ENCODE peak calls at places on chromosome 4, in ten cellular contexts. One of them, this sample, is unnamed.

GRCh38 chr4:33837043-33837442 is 2407.3 kb downstream of the ARAP2 start:
- DNase-seq in mucosa of descending colon: no peak
- DNase-seq in body of pancreas: no peak
- DNase-seq in left ventricle myocardium inferior: no peak
- DNase-seq in HepG2: no peak
- DNase-seq in fibroblast of lung: peak; percentile 79
- DNase-seq in epithelial cell of esophagus: peak; percentile 23
- DNase-seq in ovary: no peak
- DNase-seq in AG04450: peak; percentile 29
- DNase-seq in tibial artery: no peak
- DNase-seq in this sample: peak; percentile 66

GRCh38 chr4:150477869-150478268 is 104.1 kb upstream of the MAB21L2 start:
- DNase-seq in mucosa of descending colon: no peak
- DNase-seq in body of pancreas: no peak
- DNase-seq in left ventricle myocardium inferior: no peak
- DNase-seq in HepG2: no peak
- DNase-seq in fibroblast of lung: no peak
- DNase-seq in epithelial cell of esophagus: no peak
- DNase-seq in ovary: no peak
- DNase-seq in AG04450: no peak
- DNase-seq in tibial artery: no peak
- DNase-seq in this sample: no peak

GRCh38 chr4:3677671-3678070 is 88.5 kb upstream of the ADRA2C start:
- DNase-seq in mucosa of descending colon: no peak
- DNase-seq in body of pancreas: no peak
- DNase-seq in left ventricle myocardium inferior: no peak
- DNase-seq in HepG2: no peak
- DNase-seq in fibroblast of lung: no peak
- DNase-seq in epithelial cell of esophagus: no peak
- DNase-seq in ovary: peak; percentile 0
- DNase-seq in AG04450: no peak
- DNase-seq in tibial artery: no peak
- DNase-seq in this sample: no peak

GRCh38 chr4:16418814-16419213 is 192.5 kb upstream of the TAPT1 start:
- DNase-seq in mucosa of descending colon: no peak
- DNase-seq in body of pancreas: peak; percentile 60
- DNase-seq in left ventricle myocardium inferior: no peak
- DNase-seq in HepG2: no peak
- DNase-seq in fibroblast of lung: peak; percentile 11
- DNase-seq in epithelial cell of esophagus: peak; percentile 80
- DNase-seq in ovary: no peak
- DNase-seq in AG04450: no peak
- DNase-seq in tibial artery: no peak
- DNase-seq in this sample: peak; percentile 87

GRCh38 chr4:122458625-122459024 is 2.1 kb upstream of the IL2 start:
- DNase-seq in mucosa of descending colon: no peak
- DNase-seq in body of pancreas: no peak
- DNase-seq in left ventricle myocardium inferior: no peak
- DNase-seq in HepG2: no peak
- DNase-seq in fibroblast of lung: peak; percentile 22
- DNase-seq in epithelial cell of esophagus: peak; percentile 73
- DNase-seq in ovary: no peak
- DNase-seq in AG04450: no peak
- DNase-seq in tibial artery: no peak
- DNase-seq in this sample: peak; percentile 6

GRCh38 chr4:12488672-12489071 is 995.5 kb downstream of the RAB28 start:
- DNase-seq in mucosa of descending colon: no peak
- DNase-seq in body of pancreas: no peak
- DNase-seq in left ventricle myocardium inferior: peak; percentile 68
- DNase-seq in HepG2: no peak
- DNase-seq in fibroblast of lung: no peak
- DNase-seq in epithelial cell of esophagus: no peak
- DNase-seq in ovary: no peak
- DNase-seq in AG04450: no peak
- DNase-seq in tibial artery: no peak
- DNase-seq in this sample: peak; percentile 0

GRCh38 chr4:76658231-76659102 is 223.4 kb downstream of the SHROOM3 start:
- DNase-seq in mucosa of descending colon: no peak
- DNase-seq in body of pancreas: no peak
- DNase-seq in left ventricle myocardium inferior: no peak
- DNase-seq in HepG2: no peak
- DNase-seq in fibroblast of lung: peak; percentile 64
- DNase-seq in epithelial cell of esophagus: peak; percentile 71
- DNase-seq in ovary: no peak
- DNase-seq in AG04450: peak; percentile 44
- DNase-seq in tibial artery: no peak
- DNase-seq in this sample: peak; percentile 87

GRCh38 chr4:177681902-177682301 is 239.7 kb upstream of the AGA start:
- DNase-seq in mucosa of descending colon: no peak
- DNase-seq in body of pancreas: no peak
- DNase-seq in left ventricle myocardium inferior: no peak
- DNase-seq in HepG2: no peak
- DNase-seq in fibroblast of lung: no peak
- DNase-seq in epithelial cell of esophagus: peak; percentile 38
- DNase-seq in ovary: no peak
- DNase-seq in AG04450: no peak
- DNase-seq in tibial artery: no peak
- DNase-seq in this sample: no peak

GRCh38 chr4:19030048-19030447 is 1008.5 kb upstream of the LCORL start:
- DNase-seq in mucosa of descending colon: no peak
- DNase-seq in body of pancreas: no peak
- DNase-seq in left ventricle myocardium inferior: no peak
- DNase-seq in HepG2: no peak
- DNase-seq in fibroblast of lung: no peak
- DNase-seq in epithelial cell of esophagus: no peak
- DNase-seq in ovary: no peak
- DNase-seq in AG04450: no peak
- DNase-seq in tibial artery: no peak
- DNase-seq in this sample: no peak

GRCh38 chr4:121041307-121042090 is 30.8 kb downstream of the NDNF start:
- DNase-seq in mucosa of descending colon: no peak
- DNase-seq in body of pancreas: no peak
- DNase-seq in left ventricle myocardium inferior: no peak
- DNase-seq in HepG2: no peak
- DNase-seq in fibroblast of lung: no peak
- DNase-seq in epithelial cell of esophagus: peak; percentile 21
- DNase-seq in ovary: no peak
- DNase-seq in AG04450: no peak
- DNase-seq in tibial artery: no peak
- DNase-seq in this sample: no peak

GRCh38 chr4:81030617-81031388 is at the start of gene BMP3:
- DNase-seq in mucosa of descending colon: peak; percentile 74
- DNase-seq in body of pancreas: no peak
- DNase-seq in left ventricle myocardium inferior: no peak
- DNase-seq in HepG2: no peak
- DNase-seq in fibroblast of lung: peak; percentile 48
- DNase-seq in epithelial cell of esophagus: peak; percentile 8
- DNase-seq in ovary: peak; percentile 56
- DNase-seq in AG04450: no peak
- DNase-seq in tibial artery: no peak
- DNase-seq in this sample: no peak

GRCh38 chr4:85703098-85703497 is 228.1 kb downstream of the ARHGAP24 start:
- DNase-seq in mucosa of descending colon: no peak
- DNase-seq in body of pancreas: no peak
- DNase-seq in left ventricle myocardium inferior: no peak
- DNase-seq in HepG2: no peak
- DNase-seq in fibroblast of lung: no peak
- DNase-seq in epithelial cell of esophagus: no peak
- DNase-seq in ovary: no peak
- DNase-seq in AG04450: no peak
- DNase-seq in tibial artery: no peak
- DNase-seq in this sample: peak; percentile 17

GRCh38 chr4:183618681-183619080 is 40.3 kb downstream of the RWDD4 start:
- DNase-seq in mucosa of descending colon: no peak
- DNase-seq in body of pancreas: peak; percentile 32
- DNase-seq in left ventricle myocardium inferior: no peak
- DNase-seq in HepG2: peak; percentile 88
- DNase-seq in fibroblast of lung: peak; percentile 21
- DNase-seq in epithelial cell of esophagus: no peak
- DNase-seq in ovary: no peak
- DNase-seq in AG04450: no peak
- DNase-seq in tibial artery: no peak
- DNase-seq in this sample: peak; percentile 52

GRCh38 chr4:80054375-80054774 is 18.7 kb downstream of the ANTXR2 start:
- DNase-seq in mucosa of descending colon: no peak
- DNase-seq in body of pancreas: no peak
- DNase-seq in left ventricle myocardium inferior: no peak
- DNase-seq in HepG2: no peak
- DNase-seq in fibroblast of lung: no peak
- DNase-seq in epithelial cell of esophagus: no peak
- DNase-seq in ovary: no peak
- DNase-seq in AG04450: no peak
- DNase-seq in tibial artery: no peak
- DNase-seq in this sample: no peak

GRCh38 chr4:81040175-81040659 is 9.7 kb downstream of the BMP3 start:
- DNase-seq in mucosa of descending colon: no peak
- DNase-seq in body of pancreas: no peak
- DNase-seq in left ventricle myocardium inferior: no peak
- DNase-seq in HepG2: no peak
- DNase-seq in fibroblast of lung: peak; percentile 56
- DNase-seq in epithelial cell of esophagus: peak; percentile 51
- DNase-seq in ovary: no peak
- DNase-seq in AG04450: no peak
- DNase-seq in tibial artery: no peak
- DNase-seq in this sample: peak; percentile 39

GRCh38 chr4:57191523-57192034 is 81.4 kb upstream of the IGFBP7 start:
- DNase-seq in mucosa of descending colon: peak; percentile 23
- DNase-seq in body of pancreas: peak; percentile 17
- DNase-seq in left ventricle myocardium inferior: no peak
- DNase-seq in HepG2: no peak
- DNase-seq in fibroblast of lung: peak; percentile 3
- DNase-seq in epithelial cell of esophagus: peak; percentile 11
- DNase-seq in ovary: no peak
- DNase-seq in AG04450: no peak
- DNase-seq in tibial artery: no peak
- DNase-seq in this sample: no peak
- H3K4me3 ChIP-seq in mucosa of descending colon: no peak overlapping the region
- H3K4me3 ChIP-seq in body of pancreas: no peak overlapping the region
- H3K4me3 ChIP-seq in left ventricle myocardium inferior: no peak overlapping the region
- H3K4me3 ChIP-seq in HepG2: no peak overlapping the region
- H3K4me3 ChIP-seq in fibroblast of lung: no peak overlapping the region
- H3K4me3 ChIP-seq in epithelial cell of esophagus: no peak overlapping the region
- H3K4me3 ChIP-seq in ovary: no peak overlapping the region
- H3K4me3 ChIP-seq in AG04450: no peak overlapping the region
- H3K4me3 ChIP-seq in tibial artery: no peak overlapping the region
- H3K4me3 ChIP-seq in this sample: no peak overlapping the region

GRCh38 chr4:164536829-164537228 is 217.1 kb upstream of the SMIM31 start:
- DNase-seq in mucosa of descending colon: no peak
- DNase-seq in body of pancreas: no peak
- DNase-seq in left ventricle myocardium inferior: no peak
- DNase-seq in HepG2: peak; percentile 2
- DNase-seq in fibroblast of lung: peak; percentile 39
- DNase-seq in epithelial cell of esophagus: peak; percentile 99
- DNase-seq in ovary: no peak
- DNase-seq in AG04450: no peak
- DNase-seq in tibial artery: peak; percentile 59
- DNase-seq in this sample: peak; percentile 85
- TF ChIP-seq CTCF in mucosa of descending colon: no peak
- TF ChIP-seq CTCF in body of pancreas: no peak
- TF ChIP-seq CTCF in left ventricle myocardium inferior: no peak
- TF ChIP-seq CTCF in HepG2: no peak
- TF ChIP-seq CTCF in fibroblast of lung: no peak
- TF ChIP-seq CTCF in epithelial cell of esophagus: peak; percentile 18
- TF ChIP-seq CTCF in ovary: no peak
- TF ChIP-seq CTCF in AG04450: no peak
- TF ChIP-seq CTCF in tibial artery: peak; percentile 41
- TF ChIP-seq CTCF in this sample: no peak

DNA sequence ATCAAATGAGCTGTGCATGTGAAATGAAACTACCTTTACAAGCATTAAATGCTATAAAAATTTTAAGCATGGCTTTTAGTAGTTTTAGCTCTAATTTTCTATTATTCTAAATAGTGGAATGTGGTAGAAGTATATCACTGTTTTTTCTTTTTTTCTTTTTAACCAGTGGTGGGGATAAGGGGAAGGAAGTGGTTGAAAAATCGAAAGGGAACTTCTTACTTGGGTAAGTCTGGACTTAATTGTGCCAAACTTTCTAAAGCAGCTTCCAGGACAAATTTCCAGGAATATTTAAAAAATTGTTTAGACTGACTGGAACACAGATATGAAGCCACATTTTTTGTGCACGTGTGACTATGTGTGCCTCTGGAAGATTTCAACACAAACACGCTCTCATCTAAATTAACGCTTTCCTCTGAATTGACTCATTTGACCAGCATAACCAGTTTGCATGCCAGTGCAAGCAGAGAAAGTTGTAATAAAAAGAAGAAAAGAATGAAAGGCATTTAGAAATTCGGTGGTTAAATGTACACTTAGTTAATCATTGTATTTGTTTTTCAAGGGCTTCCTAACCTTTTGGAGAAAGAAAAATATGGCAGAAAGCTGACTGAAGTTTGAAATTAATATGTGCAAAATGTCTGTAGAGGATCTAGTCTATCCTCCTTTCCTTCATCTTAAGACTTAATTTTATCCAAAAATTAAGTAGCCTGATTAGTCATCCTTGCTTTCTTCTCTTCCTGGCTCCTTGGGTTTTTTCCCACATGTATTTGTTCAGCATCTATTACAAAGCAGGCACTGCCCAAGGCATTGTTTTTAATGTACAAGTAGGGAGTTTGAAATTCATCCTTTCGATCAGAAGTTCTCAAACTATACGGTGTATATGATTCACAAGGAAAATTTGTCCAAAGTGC is 18.9 kb upstream of the YTHDC1 start:
- DNase-seq in mucosa of descending colon: no peak
- DNase-seq in body of pancreas: no peak
- DNase-seq in left ventricle myocardium inferior: no peak
- DNase-seq in HepG2: no peak
- DNase-seq in fibroblast of lung: peak; percentile 31
- DNase-seq in epithelial cell of esophagus: peak; percentile 95
- DNase-seq in ovary: no peak
- DNase-seq in AG04450: no peak
- DNase-seq in tibial artery: no peak
- DNase-seq in this sample: peak; percentile 33
- H3K4me3 ChIP-seq in mucosa of descending colon: no peak overlapping the region
- H3K4me3 ChIP-seq in body of pancreas: no peak overlapping the region
- H3K4me3 ChIP-seq in left ventricle myocardium inferior: no peak overlapping the region
- H3K4me3 ChIP-seq in HepG2: no peak overlapping the region
- H3K4me3 ChIP-seq in fibroblast of lung: no peak overlapping the region
- H3K4me3 ChIP-seq in epithelial cell of esophagus: peak overlapping the region; percentile 14
- H3K4me3 ChIP-seq in ovary: no peak overlapping the region
- H3K4me3 ChIP-seq in AG04450: peak overlapping the region; percentile 27
- H3K4me3 ChIP-seq in tibial artery: no peak overlapping the region
- H3K4me3 ChIP-seq in this sample: no peak overlapping the region

DNA sequence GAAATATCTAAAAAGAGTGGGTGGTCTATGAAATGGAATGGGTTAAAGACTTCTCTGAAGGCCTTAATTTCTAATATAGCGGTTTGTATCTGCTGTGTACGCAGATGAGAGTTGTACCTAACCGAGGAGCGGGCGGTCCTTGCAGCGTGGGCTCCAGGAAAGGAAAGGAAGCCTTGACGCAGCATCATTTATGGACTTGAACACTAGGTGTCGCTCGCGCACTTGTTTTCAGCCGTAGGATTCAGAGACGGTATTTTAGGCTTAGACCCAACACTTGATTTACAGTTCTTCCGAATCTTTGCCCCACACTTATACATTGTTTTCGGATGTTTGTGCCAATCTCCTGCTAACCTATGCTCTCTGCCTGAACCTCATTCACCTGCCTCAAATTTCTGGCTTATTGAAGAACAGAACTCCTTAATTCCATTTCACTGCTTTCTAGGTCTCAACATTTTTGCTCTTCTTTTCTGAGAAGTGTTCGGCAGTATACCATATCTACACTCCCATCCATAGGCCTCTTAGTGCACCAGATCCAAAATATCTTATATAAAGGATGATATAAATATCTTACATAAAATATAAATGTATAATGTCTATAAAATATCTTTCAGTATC is 48.9 kb upstream of the AADAT start:
- DNase-seq in mucosa of descending colon: peak; percentile 61
- DNase-seq in body of pancreas: peak; percentile 77
- DNase-seq in left ventricle myocardium inferior: peak; percentile 46
- DNase-seq in HepG2: peak; percentile 57
- DNase-seq in fibroblast of lung: peak; percentile 78
- DNase-seq in epithelial cell of esophagus: peak; percentile 81
- DNase-seq in ovary: peak; percentile 67
- DNase-seq in AG04450: peak; percentile 47
- DNase-seq in tibial artery: peak; percentile 73
- DNase-seq in this sample: peak; percentile 81
- TF ChIP-seq CTCF in mucosa of descending colon: peak; percentile 52
- TF ChIP-seq CTCF in body of pancreas: peak; percentile 68
- TF ChIP-seq CTCF in left ventricle myocardium inferior: peak; percentile 83
- TF ChIP-seq CTCF in HepG2: peak; percentile 89
- TF ChIP-seq CTCF in fibroblast of lung: peak; percentile 83
- TF ChIP-seq CTCF in epithelial cell of esophagus: peak; percentile 83
- TF ChIP-seq CTCF in ovary: peak; percentile 23
- TF ChIP-seq CTCF in AG04450: peak; percentile 86
- TF ChIP-seq CTCF in tibial artery: peak; percentile 63
- TF ChIP-seq CTCF in this sample: peak; percentile 83

This sample was measured in fibroblast of mammary gland.